ENCODE peak calls at places on chromosomes 6 and 20, in five cellular contexts. U is ovary, W is HCT116, M is A549, C is adrenal gland. H is an unnamed sample.

GRCh38 chr6:65760285-65760684 is 53.3 kb upstream of the EYS start:
- DNase-seq in U (no peak), M (peak; percentile 7), W (no peak), C (no peak), H (no peak)

GRCh38 chr6:168086066-168086465 is 7.1 kb upstream of the FRMD1 start:
- DNase-seq in M (no peak), U (no peak), C (no peak), W (no peak), H (no peak)

GRCh38 chr6:111653961-111654360 is 48.3 kb upstream of the TRAF3IP2 start:
- DNase-seq in M (no peak), U (no peak), C (no peak), W (no peak), H (no peak)

GRCh38 chr20:24567508-24567907 is 98.1 kb downstream of the SYNDIG1 start:
- DNase-seq in U (no peak), C (no peak), M (no peak), W (no peak), H (peak; percentile 41)

GRCh38 chr6:169791721-169792131 is 40.3 kb downstream of the ERMARD start:
- DNase-seq in M (no peak), U (no peak), C (no peak), W (no peak), H (peak; percentile 60)

GRCh38 chr6:12001004-12001705 is 11.0 kb upstream of the HIVEP1 start:
- DNase-seq in C (no peak), W (no peak), U (no peak), M (no peak), H (no peak)

GRCh38 chr6:15490242-15491100 is 172.4 kb downstream of the DTNBP1 start:
- DNase-seq in W (no peak), M (no peak), C (no peak), U (no peak), H (no peak)

GRCh38 chr6:3962897-3963296 is 113.7 kb downstream of the FAM50B start:
- DNase-seq in M (no peak), C (no peak), U (no peak), W (no peak), H (no peak)

GRCh38 chr6:132961122-132961521 is 146.8 kb downstream of the RPS12 start:
- DNase-seq in W (no peak), U (no peak), C (no peak), M (no peak), H (no peak)

GRCh38 chr6:158376650-158377081 is 64.4 kb downstream of the TULP4 start:
- DNase-seq in C (no peak), U (no peak), M (no peak), W (no peak), H (no peak)

GRCh38 chr20:4195499-4195898 is 180.1 kb upstream of the RNF24 start:
- DNase-seq in M (peak; percentile 52), U (no peak), C (no peak), W (no peak), H (no peak)

GRCh38 chr6:149130093-149130872 is 187.2 kb upstream of the TAB2 start:
- DNase-seq in W (no peak), M (no peak), U (no peak), C (no peak), H (no peak)
- H3K27ac ChIP-seq in W (no peak overlapping the region), M (no peak overlapping the region), U (no peak overlapping the region), C (no peak overlapping the region), H (no peak overlapping the region)

GRCh38 chr6:6455272-6455671 is 133.2 kb upstream of the LY86 start:
- DNase-seq in W (no peak), M (no peak), C (no peak), U (no peak), H (no peak)
- H3K27ac ChIP-seq in W (no peak overlapping the region), M (no peak overlapping the region), C (no peak overlapping the region), U (no peak overlapping the region), H (no peak overlapping the region)

DNA sequence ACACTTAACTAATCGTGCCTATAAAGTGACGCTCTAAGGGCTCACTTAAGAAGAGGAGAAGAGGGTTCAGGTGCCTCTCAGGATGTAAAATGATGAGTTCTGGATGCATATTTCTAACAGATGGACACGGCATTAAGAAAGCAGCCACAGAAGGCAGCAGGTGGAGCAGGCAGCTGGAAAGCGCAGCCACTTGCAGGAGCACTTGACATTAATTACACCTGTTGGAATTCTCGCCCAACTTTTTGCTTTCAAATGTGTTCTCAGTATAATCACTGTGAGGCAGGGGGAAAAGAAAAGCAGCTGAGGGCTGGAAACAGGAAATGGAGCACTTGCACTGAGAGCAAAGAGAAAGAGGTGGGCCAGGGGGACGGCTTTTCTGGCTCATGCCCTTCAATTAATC is 164.2 kb downstream of the NKAIN2 start:
- DNase-seq in W (no peak), M (no peak), U (no peak), C (no peak), H (no peak)
- H3K27ac ChIP-seq in W (no peak overlapping the region), M (no peak overlapping the region), U (no peak overlapping the region), C (no peak overlapping the region), H (no peak overlapping the region)

DNA sequence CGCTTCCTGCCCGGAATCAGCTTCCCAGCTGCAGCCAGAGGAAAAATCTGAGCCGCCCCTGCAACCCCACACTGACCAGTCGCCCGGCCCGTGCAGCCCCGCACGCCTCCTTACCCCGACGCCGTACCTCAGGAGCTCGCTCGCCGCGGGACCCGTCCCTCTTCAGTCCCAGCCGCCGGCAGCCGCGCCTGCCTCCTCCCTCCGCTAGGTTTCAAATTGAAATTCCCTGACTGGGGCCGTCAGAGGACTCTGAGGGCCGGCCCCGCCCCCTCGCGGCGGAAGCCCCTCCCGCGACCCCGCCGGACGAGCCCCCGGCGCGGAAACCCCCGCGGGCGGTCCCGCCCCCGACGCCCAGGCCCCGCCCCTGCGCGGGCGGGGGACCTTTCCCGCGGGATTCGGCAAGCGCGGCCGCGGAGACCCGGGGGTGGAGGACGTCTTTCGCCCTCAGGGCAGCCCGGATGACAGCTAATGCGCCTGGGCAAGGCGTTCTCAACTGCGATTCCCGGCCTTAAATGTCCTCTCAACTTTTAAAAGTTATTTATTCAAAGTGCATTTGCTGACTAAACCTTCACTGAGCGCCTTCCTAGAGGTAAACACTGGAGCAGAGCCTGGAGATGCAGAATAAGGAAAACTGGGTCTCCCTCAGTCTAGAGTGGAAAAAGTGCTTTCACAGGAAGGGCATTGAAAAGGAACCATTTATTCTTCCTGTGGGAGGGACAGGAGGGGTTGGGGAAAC is at the start of gene EPB41L2:
- DNase-seq in M (peak; percentile 48), W (peak; percentile 70), C (peak; percentile 87), U (peak; percentile 95), H (peak; percentile 92)
- H3K27ac ChIP-seq in M (peak within 1 kb of the TSS; percentile 89), W (peak within 1 kb of the TSS; percentile 70), C (peak within 1 kb of the TSS; percentile 83), U (peak within 1 kb of the TSS; percentile 81), H (no peak within 1 kb of the TSS)